ENCODE peak calls at places on chromosomes 16 and 17, in five cellular contexts. U is left lung, N is B cell, Z is WTC11, G is tibial nerve. P is an unnamed sample.

GRCh38 chr17:43367588-43368242 is 31.1 kb upstream of the ARL4D start:
- DNase-seq in G (no peak), N (no peak), U (no peak), Z (no peak), P (no peak)

GRCh38 chr16:77043076-77043475 is 147.9 kb upstream of the MON1B start:
- DNase-seq in N (peak; percentile 4), Z (no peak), U (no peak), G (no peak), P (no peak)

GRCh38 chr17:17990282-17990681 is 17.6 kb downstream of the DRC3 start:
- DNase-seq in Z (no peak), N (no peak), U (no peak), G (no peak), P (no peak)

GRCh38 chr17:6796887-6797490 is 21.0 kb downstream of the FBXO39 start:
- DNase-seq in Z (no peak), U (no peak), G (no peak), N (no peak), P (no peak)

GRCh38 chr16:64738321-64738960 is 383.4 kb downstream of the CDH11 start:
- DNase-seq in N (no peak), U (no peak), G (no peak), Z (no peak), P (no peak)

GRCh38 chr16:24668481-24669001 is 60.9 kb upstream of the TNRC6A start:
- DNase-seq in U (no peak), Z (no peak), G (no peak), N (no peak), P (no peak)

GRCh38 chr16:28981517-28981916 is 3.3 kb upstream of the LAT start:
- DNase-seq in Z (peak; percentile 80), N (peak; percentile 37), U (no peak), G (no peak), P (no peak)

GRCh38 chr16:29729116-29729521 is 16.7 kb downstream of the C16orf54 start:
- DNase-seq in Z (no peak), U (no peak), N (no peak), G (no peak), P (no peak)

GRCh38 chr17:81566461-81567126 is 14.4 kb upstream of the FAAP100 start:
- DNase-seq in N (no peak), U (peak; percentile 75), G (peak; percentile 52), Z (no peak), P (no peak)

GRCh38 chr16:65737831-65738230 is 616.0 kb upstream of the CDH11 start:
- DNase-seq in N (no peak), G (no peak), Z (no peak), U (no peak), P (no peak)

GRCh38 chr16:53780051-53780450 is 76.1 kb downstream of the FTO start:
- DNase-seq in N (no peak), Z (no peak), G (no peak), U (no peak), P (no peak)

GRCh38 chr17:43211480-43212402 is at the start of gene TMEM106A:
- DNase-seq in U (peak; percentile 87), Z (peak; percentile 75), N (peak; percentile 88), G (peak; percentile 51), P (peak; percentile 51)

GRCh38 chr17:622356-622755 is 92.3 kb downstream of the VPS53 start:
- DNase-seq in G (no peak), Z (no peak), N (no peak), U (no peak), P (no peak)

GRCh38 chr17:51004249-51004648 is 116.4 kb downstream of the SPAG9 start:
- DNase-seq in G (no peak), Z (no peak), U (no peak), N (no peak), P (no peak)

GRCh38 chr17:73371285-73371684 is 59.5 kb upstream of the CDC42EP4 start:
- DNase-seq in G (no peak), U (no peak), Z (no peak), N (no peak), P (no peak)

GRCh38 chr16:70018254-70018653 is 67.1 kb downstream of the CLEC18A start:
- DNase-seq in G (no peak), N (peak; percentile 38), Z (peak; percentile 25), U (no peak), P (no peak)

GRCh38 chr17:53749178-53749577 is 73.5 kb upstream of the KIF2B start:
- DNase-seq in G (no peak), N (no peak), U (no peak), Z (no peak), P (no peak)

GRCh38 chr17:38606646-38607611 is 1.2 kb upstream of the SRCIN1 start:
- DNase-seq in G (no peak), U (no peak), Z (no peak), N (no peak), P (no peak)

GRCh38 chr17:80539022-80539421 is 5.6 kb upstream of the RPTOR start:
- DNase-seq in N (peak; percentile 17), G (no peak), U (no peak), Z (no peak), P (no peak)

GRCh38 chr16:11420895-11421294 is 75.6 kb downstream of the RMI2 start:
- DNase-seq in Z (no peak), U (no peak), N (no peak), G (no peak), P (no peak)

GRCh38 chr17:67178555-67178954 is 66.4 kb downstream of the HELZ start:
- DNase-seq in Z (no peak), G (no peak), N (no peak), U (no peak), P (no peak)

GRCh38 chr16:5756969-5757368 is 659.4 kb upstream of the EEF2KMT start:
- DNase-seq in N (no peak), U (no peak), Z (no peak), G (no peak), P (no peak)

GRCh38 chr16:23952128-23953041 is 116.6 kb downstream of the PRKCB start:
- DNase-seq in G (no peak), U (peak; percentile 52), Z (no peak), N (peak; percentile 29), P (peak; percentile 75)

GRCh38 chr17:7296189-7296861 is 1.9 kb upstream of the YBX2 start:
- DNase-seq in Z (peak; percentile 94), G (peak; percentile 62), U (peak; percentile 76), N (peak; percentile 83), P (peak; percentile 61)

GRCh38 chr16:31129568-31130335 is 5.8 kb downstream of the PRSS8 start:
- DNase-seq in Z (no peak), G (no peak), U (peak; percentile 77), N (no peak), P (peak; percentile 72)

GRCh38 chr17:8332688-8333087 is 7.0 kb upstream of the ODF4 start:
- DNase-seq in N (no peak), U (no peak), G (no peak), Z (no peak), P (no peak)

GRCh38 chr16:70627696-70628095 is 18.7 kb upstream of the IL34 start:
- DNase-seq in Z (no peak), U (no peak), G (no peak), N (no peak), P (no peak)

GRCh38 chr17:80803451-80804428 is 187.9 kb upstream of the CHMP6 start:
- DNase-seq in G (no peak), N (no peak), Z (no peak), U (peak; percentile 28), P (no peak)

GRCh38 chr16:19432429-19432828 is 14.7 kb downstream of the TMC5 start:
- DNase-seq in Z (no peak), U (no peak), N (no peak), G (no peak), P (no peak)

GRCh38 chr17:31390748-31391495 is 553 bp upstream of the RAB11FIP4 start:
- DNase-seq in N (peak; percentile 31), U (no peak), Z (peak; percentile 41), G (no peak), P (no peak)

GRCh38 chr17:20935740-20936139 is 107.1 kb downstream of the USP22 start:
- DNase-seq in N (no peak), U (no peak), Z (no peak), G (no peak), P (no peak)

GRCh38 chr17:82603981-82604448 is 44.2 kb downstream of the WDR45B start:
- DNase-seq in Z (no peak), N (no peak), U (peak; percentile 92), G (peak; percentile 56), P (peak; percentile 88)

GRCh38 chr17:1002771-1003555 is 6.0 kb downstream of the TIMM22 start:
- DNase-seq in G (no peak), N (no peak), Z (no peak), U (no peak), P (no peak)

GRCh38 chr17:65360961-65361552 is 200.4 kb downstream of the AXIN2 start:
- DNase-seq in G (no peak), N (no peak), U (no peak), Z (no peak), P (no peak)

GRCh38 chr16:28218109-28218508 is 6.3 kb upstream of the XPO6 start:
- DNase-seq in N (peak; percentile 73), Z (peak; percentile 30), U (peak; percentile 36), G (no peak), P (no peak)

GRCh38 chr16:56576585-56577299 is 11.9 kb downstream of the MT4 start:
- DNase-seq in U (peak; percentile 82), Z (peak; percentile 90), G (no peak), N (peak; percentile 77), P (peak; percentile 73)

GRCh38 chr17:40857535-40857934 is 9.5 kb downstream of the KRT12 start:
- DNase-seq in N (no peak), U (no peak), G (no peak), Z (no peak), P (no peak)

GRCh38 chr16:49855280-49855821 is 561 bp downstream of the ZNF423 start:
- DNase-seq in N (peak; percentile 63), Z (peak; percentile 88), G (peak; percentile 70), U (peak; percentile 87), P (no peak)

GRCh38 chr17:1413281-1413791 is 13.3 kb upstream of the YWHAE start:
- DNase-seq in Z (no peak), U (peak; percentile 76), G (peak; percentile 23), N (no peak), P (no peak)

GRCh38 chr17:63446218-63446980 is at the start of gene CYB561:
- DNase-seq in Z (peak; percentile 60), G (peak; percentile 58), U (peak; percentile 84), N (peak; percentile 97), P (peak; percentile 74)
- TF ChIP-seq CTCF in Z (no peak), G (no peak), U (no peak), N (peak; percentile 9), P (peak; percentile 15)

GRCh38 chr17:71764507-71764906 is 356.3 kb upstream of the SOX9 start:
- DNase-seq in U (no peak), G (no peak), Z (peak; percentile 72), N (no peak), P (no peak)
- TF ChIP-seq CTCF in U (no peak), G (no peak), Z (peak; percentile 46), N (no peak), P (no peak)

GRCh38 chr16:3123986-3124886 is 10.6 kb upstream of the ZNF213 start:
- DNase-seq in G (peak; percentile 96), N (peak; percentile 95), Z (peak; percentile 99), U (peak; percentile 97), P (peak; percentile 92)
- TF ChIP-seq CTCF in G (peak; percentile 19), N (no peak), Z (no peak), U (no peak), P (no peak)

DNA sequence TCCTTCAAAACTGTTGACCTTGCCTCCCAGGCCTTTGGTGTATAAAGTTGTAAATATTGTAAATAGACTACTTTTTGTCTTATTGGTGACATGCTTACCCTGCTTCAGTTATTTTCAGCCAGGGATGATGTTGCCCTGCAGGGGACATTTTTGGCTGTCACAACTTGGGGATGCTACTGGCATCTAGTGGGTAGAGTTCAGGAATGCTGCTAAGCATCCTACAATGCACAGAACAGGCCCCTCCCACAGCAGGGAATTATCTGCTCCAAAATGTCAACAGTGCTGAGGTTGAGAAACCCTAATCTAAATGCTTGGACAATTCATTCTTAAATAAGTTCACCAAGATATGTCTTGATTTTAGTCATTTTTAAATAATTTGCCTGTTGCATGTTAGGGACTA is 459.8 kb downstream of the PMP22 start:
- DNase-seq in G (no peak), Z (peak; percentile 32), N (no peak), U (no peak), P (no peak)
- TF ChIP-seq CTCF in G (no peak), Z (no peak), N (no peak), U (no peak), P (no peak)

P was measured in CD14-positive monocyte.